ENCODE peak calls at places on chromosome 16, in four cellular contexts. N, R, O and P are unnamed samples.

GRCh38 chr16:67954421-67955196 is 10.7 kb upstream of the LCAT start:
- DNase-seq in N (no peak), R (no peak), O (no peak), P (no peak)

GRCh38 chr16:86457621-86458456 is 52.5 kb upstream of the FOXF1 start:
- DNase-seq in N (no peak), R (no peak), O (no peak), P (no peak)

GRCh38 chr16:75483222-75483621 is 12.0 kb downstream of the CHST6 start:
- DNase-seq in N (no peak), R (no peak), O (no peak), P (peak)

GRCh38 chr16:66984902-66985311 is 3.5 kb upstream of the CES4A start:
- DNase-seq in N (no peak), R (no peak), O (no peak), P (no peak)

GRCh38 chr16:1438229-1439057 is 5.9 kb downstream of the CCDC154 start:
- DNase-seq in N (no peak), R (no peak), O (no peak), P (no peak)

GRCh38 chr16:57264381-57264780 is 19.3 kb downstream of the ARL2BP start:
- DNase-seq in N (no peak), R (no peak), O (no peak), P (no peak)

GRCh38 chr16:86578499-86579267 is at the start of gene FOXL1:
- DNase-seq in N (no peak), R (peak), O (peak), P (no peak)

GRCh38 chr16:27572711-27573110 is 22.8 kb downstream of the KATNIP start:
- DNase-seq in N (no peak), R (no peak), O (no peak), P (no peak)

GRCh38 chr16:2323701-2324100 is 16.8 kb downstream of the ABCA3 start:
- DNase-seq in N (no peak), R (no peak), O (no peak), P (no peak)

GRCh38 chr16:11836653-11837244 is 14.6 kb downstream of the RSL1D1 start:
- DNase-seq in N (no peak), R (no peak), O (no peak), P (no peak)

GRCh38 chr16:12703935-12704334 is 99.8 kb downstream of the CPPED1 start:
- DNase-seq in N (no peak), R (no peak), O (no peak), P (no peak)

GRCh38 chr16:11196286-11196828 is 59.6 kb downstream of the SOCS1 start:
- DNase-seq in N (no peak), R (no peak), O (no peak), P (no peak)

GRCh38 chr16:89922477-89922883 is 662 bp upstream of the TUBB3 start:
- DNase-seq in N (no peak), R (peak), O (peak), P (peak)
- TF ChIP-seq SP1 in N (no peak), R (no peak), O (no peak), P (no peak)

GRCh38 chr16:85173981-85174751 is 61.9 kb upstream of the CIBAR2 start:
- DNase-seq in N (no peak), R (no peak), O (no peak), P (peak)
- TF ChIP-seq SP1 in N (no peak), R (no peak), O (no peak), P (no peak)

GRCh38 chr16:31128711-31129567 is 6.6 kb downstream of the PRSS8 start:
- DNase-seq in N (no peak), R (no peak), O (no peak), P (no peak)

GRCh38 chr16:31131416-31131815 is 4.1 kb downstream of the PRSS8 start:
- DNase-seq in N (no peak), R (no peak), O (no peak), P (no peak)

GRCh38 chr16:31130899-31131298 is 4.6 kb downstream of the PRSS8 start:
- DNase-seq in N (no peak), R (peak), O (peak), P (no peak)

GRCh38 chr16:31130336-31130812 is 5.2 kb downstream of the PRSS8 start:
- DNase-seq in N (no peak), R (no peak), O (no peak), P (no peak)

GRCh38 chr16:31129568-31130335 is 5.8 kb downstream of the PRSS8 start:
- DNase-seq in N (no peak), R (no peak), O (no peak), P (no peak)
- TF ChIP-seq SP1 in N (no peak), R (no peak), O (no peak), P (no peak)

GRCh38 chr16:19582050-19582784 is 26.7 kb downstream of the VPS35L start:
- DNase-seq in N (no peak), R (no peak), O (no peak), P (no peak)

GRCh38 chr16:19578378-19578851 is 22.9 kb downstream of the VPS35L start:
- DNase-seq in N (no peak), R (no peak), O (no peak), P (no peak)

GRCh38 chr16:19588661-19589060 is 33.2 kb downstream of the VPS35L start:
- DNase-seq in N (no peak), R (no peak), O (no peak), P (no peak)

GRCh38 chr16:19589106-19589505 is 33.6 kb downstream of the VPS35L start:
- DNase-seq in N (no peak), R (no peak), O (no peak), P (no peak)

DNA sequence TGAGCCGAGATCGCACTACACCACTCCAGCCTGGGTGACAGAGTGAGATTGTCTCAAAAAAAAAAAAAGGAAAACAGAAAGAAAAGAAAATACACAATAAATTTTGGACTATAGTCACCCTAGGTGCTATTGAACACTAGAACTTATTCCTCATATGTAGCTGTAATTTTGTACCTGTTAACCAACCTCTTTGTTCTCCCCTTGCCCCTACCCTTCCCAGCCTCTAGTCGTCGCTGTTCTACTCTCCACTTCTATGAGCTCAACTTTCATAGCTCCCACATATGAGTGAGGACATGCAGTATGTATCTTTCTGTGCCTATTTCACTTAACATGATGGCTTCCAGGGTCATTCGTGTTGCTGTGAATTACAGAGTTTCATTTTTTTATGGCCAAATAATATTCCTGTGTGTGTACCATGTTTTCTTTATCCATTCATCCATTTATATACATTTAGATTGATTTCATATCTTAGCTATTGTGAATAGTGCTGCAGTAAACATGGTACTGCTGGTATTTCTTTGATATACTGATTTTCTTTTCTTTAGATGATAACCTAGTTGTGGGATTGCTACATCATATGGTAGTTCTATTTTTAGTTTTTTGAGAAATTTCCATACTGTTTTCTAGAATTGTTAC is 28.3 kb downstream of the VPS35L start:
- DNase-seq in N (peak), R (peak), O (no peak), P (peak)
- TF ChIP-seq SP1 in N (no peak), R (no peak), O (no peak), P (no peak)

GRCh38 chr16:65769055-65769465 is 597.4 kb upstream of the CDH5 start:
- DNase-seq in N (no peak), R (no peak), O (no peak), P (no peak)
- TF ChIP-seq SP1 in N (no peak), R (no peak), O (no peak), P (no peak)

DNA sequence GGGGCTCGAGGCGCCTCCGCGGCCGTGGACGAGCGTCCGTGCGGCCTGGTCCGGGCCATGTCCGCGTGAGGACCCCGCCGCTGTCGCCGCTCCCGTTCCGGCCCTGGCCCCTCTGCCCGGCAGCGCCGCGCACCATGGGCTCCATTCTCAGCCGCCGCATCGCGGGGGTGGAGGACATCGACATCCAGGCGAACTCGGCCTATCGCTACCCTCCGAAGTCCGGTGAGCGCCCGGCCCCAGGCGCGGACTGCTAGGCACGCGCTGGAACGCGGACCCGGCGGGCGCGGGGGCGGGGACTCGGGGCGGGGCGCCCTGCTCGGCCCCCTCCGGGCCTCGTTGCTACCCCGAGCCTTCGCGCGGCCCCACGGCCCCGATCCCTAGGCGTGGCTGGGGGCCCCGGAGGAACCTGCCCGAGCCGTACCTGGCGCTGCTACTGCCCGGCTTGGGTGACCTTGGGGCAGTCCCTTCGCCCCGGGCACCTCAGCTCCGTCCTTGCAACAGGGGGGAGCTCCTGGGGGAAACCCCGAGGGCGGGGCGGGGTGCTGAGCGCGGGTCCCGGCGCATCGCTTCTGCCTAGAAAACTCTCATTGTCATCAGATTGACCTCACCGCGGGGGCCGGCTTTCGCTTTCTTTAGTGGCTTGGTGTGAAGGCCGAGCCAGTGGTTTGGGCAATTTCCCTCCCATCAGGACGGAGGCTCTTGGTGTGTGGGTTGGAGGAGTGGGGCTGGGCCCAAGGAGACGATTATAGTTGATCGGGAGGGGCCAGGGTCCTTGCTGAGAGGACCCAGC is 396 bp downstream of the MGRN1 start:
- DNase-seq in N (peak), R (peak), O (peak), P (no peak)
- TF ChIP-seq SP1 in N (no peak), R (no peak), O (no peak), P (no peak)

DNA sequence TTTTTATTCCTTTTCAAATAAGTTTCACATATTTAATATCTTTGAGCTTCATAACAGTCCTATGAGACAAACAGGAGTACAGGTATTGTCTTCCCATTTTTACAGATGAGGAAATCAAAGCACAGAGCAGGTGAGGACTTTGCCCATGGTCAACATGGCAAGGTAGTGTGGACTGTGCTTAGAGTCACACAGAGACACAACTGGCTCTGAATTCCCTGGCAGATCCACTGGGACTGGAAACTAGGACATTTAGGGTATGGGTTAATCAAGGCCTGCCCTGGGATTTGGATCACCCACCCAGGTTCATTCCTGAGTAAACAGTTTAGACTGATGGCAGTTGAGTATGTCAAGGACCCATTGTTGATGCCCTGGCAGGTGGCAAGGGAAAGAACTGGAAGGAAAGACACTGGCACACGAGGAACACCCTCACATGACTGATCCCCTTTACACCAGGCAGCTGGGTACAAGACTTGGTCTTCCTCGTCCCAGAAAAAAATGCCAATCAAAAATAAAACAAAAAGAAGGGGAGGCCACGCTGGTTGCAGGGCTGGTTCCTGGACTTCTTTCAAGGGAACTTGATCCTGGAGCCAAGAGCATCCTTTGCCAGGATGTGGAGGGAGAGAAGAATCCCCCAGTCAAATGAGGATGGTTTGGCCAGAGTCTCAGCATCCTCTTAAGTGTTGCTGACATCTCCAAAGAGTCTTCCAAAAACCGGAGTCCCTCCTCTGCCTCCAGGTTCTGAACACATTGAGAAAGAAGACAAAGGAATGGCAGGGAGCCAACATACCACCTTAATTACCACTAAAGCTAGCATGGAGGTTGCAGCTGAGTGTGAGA is 34.9 kb downstream of the CHD9 start:
- DNase-seq in N (no peak), R (no peak), O (no peak), P (no peak)
- TF ChIP-seq SP1 in N (no peak), R (no peak), O (no peak), P (no peak)

DNA sequence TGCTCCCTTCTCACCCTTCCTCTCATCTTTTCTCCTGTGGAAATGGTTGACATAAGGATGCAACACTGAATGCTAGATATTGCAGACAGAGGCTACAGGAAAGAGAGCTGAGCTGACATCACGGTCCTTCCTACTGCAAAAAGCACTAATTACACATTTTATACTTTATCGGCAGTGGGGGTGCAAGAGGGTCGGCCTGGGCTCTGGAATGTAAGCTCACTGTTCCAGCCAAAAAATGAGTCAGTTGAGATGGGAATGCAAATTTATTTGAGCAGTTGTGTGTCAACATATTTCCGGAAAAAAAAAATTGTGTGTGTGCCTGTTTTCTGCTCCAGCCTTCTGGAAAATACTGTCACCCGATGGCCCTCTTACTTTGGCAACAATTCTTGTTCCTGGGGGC is 14.1 kb upstream of the MRTFB start:
- DNase-seq in N (no peak), R (no peak), O (no peak), P (no peak)
- TF ChIP-seq SP1 in N (no peak), R (no peak), O (no peak), P (no peak)

DNA sequence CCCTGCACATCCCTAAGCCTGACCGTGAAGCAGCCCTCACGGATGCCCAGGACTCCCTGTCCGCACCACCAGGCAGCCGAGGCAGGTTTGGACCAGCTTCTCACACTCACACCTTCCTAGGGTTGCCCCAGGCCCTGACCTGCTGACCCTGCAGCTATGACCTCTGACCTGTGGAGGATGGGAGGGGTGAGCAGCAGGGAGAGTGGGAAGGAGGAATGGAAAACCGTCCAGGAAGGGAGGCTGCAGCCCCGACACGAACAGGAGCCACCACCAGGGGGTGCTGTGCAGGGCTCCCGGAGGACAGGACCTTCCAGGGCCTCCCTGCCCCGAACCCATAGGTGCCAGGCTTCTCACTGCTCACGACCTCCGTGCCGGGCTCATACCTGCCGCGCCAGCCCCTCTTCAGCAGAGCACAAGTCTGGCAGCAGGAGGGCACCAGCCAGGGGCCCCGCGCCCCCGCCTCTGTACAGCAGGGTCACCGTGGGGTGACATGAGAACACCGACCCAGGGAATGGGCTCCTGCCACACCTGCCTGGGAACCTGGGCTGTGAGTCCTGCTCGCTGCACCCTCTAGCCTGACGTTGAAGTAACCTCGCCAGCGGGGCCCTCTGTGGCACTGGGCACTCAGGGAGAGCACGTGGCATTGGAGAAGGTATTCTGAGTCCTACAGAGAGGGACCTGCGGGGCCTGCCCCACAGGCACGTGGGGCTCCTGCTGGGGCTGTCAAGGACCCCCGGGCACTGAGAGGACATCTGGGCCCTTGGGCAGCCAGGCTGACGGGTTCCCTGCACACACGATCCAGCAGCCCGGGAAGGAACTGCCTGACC is 37.6 kb downstream of the CTU2 start:
- DNase-seq in N (peak), R (peak), O (peak), P (peak)
- TF ChIP-seq SP1 in N (no peak), R (no peak), O (no peak), P (no peak)

GRCh38 chr16:69827527-69827926 is 65.4 kb downstream of the WWP2 start:
- DNase-seq in N (no peak), R (no peak), O (no peak), P (no peak)
- TF ChIP-seq SP1 in N (no peak), R (no peak), O (no peak), P (no peak)